ENCODE peak calls at places on chromosomes 4 and X, in ten cellular contexts. L is stimulated activated naive CD8-positive, alpha-beta T cell treated with anti-CD3 and anti-CD28 coated beads, Interleukin-15, Interleukin-2, amounts not matched to agents 100 U/mL and 50 U/mL, for 24 hours; K is activated naive CD4-positive, alpha-beta T cell treated with Interleukin-2 at 50 U/mL for 16 hours; U is iPS-NIHi11; P is H7; F is stimulated activated CD4-positive, alpha-beta T cell treated with anti-CD3 and anti-CD28 coated beads, Interleukin-12 subunit alpha, Interleukin-12 subunit beta, amount 100 ng/mL, for 4 hours; A is M059J; N is SHP77; M is neural progenitor cell; J is RWPE1. W is an unnamed sample.

GRCh38 chr4:69497081-69497480 is 1.4 kb upstream of the UGT2B4 start:
- DNase-seq in K (no peak), M (no peak), P (no peak), J (no peak), U (no peak), F (no peak), N (no peak), L (no peak), A (peak; percentile 85), W (no peak)

GRCh38 chr4:104015680-104016079 is 295.9 kb upstream of the TACR3 start:
- DNase-seq in N (no peak), U (no peak), J (no peak), L (no peak), A (no peak), P (no peak), K (no peak), F (no peak), M (peak; percentile 47), W (no peak)

GRCh38 chr4:158809611-158810486 is 41.0 kb downstream of the FNIP2 start:
- DNase-seq in K (no peak), A (peak; percentile 93), M (no peak), L (no peak), U (no peak), F (no peak), J (no peak), P (no peak), N (no peak), W (no peak)

GRCh38 chrX:40108084-40108958 is 10.6 kb upstream of the BCOR start:
- DNase-seq in F (no peak), K (no peak), M (peak; percentile 76), A (peak; percentile 82), J (no peak), U (no peak), L (no peak), P (peak; percentile 86), N (no peak), W (no peak)

GRCh38 chr4:48058620-48059530 is 42.3 kb downstream of the NIPAL1 start:
- DNase-seq in F (no peak), P (no peak), U (no peak), K (no peak), A (no peak), L (no peak), N (no peak), M (no peak), J (no peak), W (no peak)

GRCh38 chr4:19756661-19757060 is 495.0 kb upstream of the SLIT2 start:
- DNase-seq in M (no peak), P (no peak), U (no peak), L (no peak), F (no peak), J (no peak), N (no peak), A (no peak), K (no peak), W (no peak)

GRCh38 chr4:72446353-72447055 is 122.5 kb downstream of the ADAMTS3 start:
- DNase-seq in P (no peak), L (no peak), A (no peak), J (no peak), K (no peak), N (no peak), F (no peak), U (no peak), M (no peak), W (no peak)

GRCh38 chrX:13077168-13077567 is 32.7 kb upstream of the FAM9C start:
- DNase-seq in P (no peak), U (no peak), F (no peak), N (no peak), L (no peak), K (peak; percentile 37), M (no peak), A (peak; percentile 79), J (no peak), W (no peak)

GRCh38 chrX:41526268-41526667 is 79.1 kb downstream of the NYX start:
- DNase-seq in P (no peak), A (peak; percentile 14), J (no peak), K (no peak), F (no peak), N (no peak), L (no peak), U (no peak), M (no peak), W (no peak)

GRCh38 chrX:39900788-39901170 is 197.0 kb downstream of the BCOR start:
- DNase-seq in K (no peak), U (peak; percentile 23), L (no peak), M (peak; percentile 36), N (no peak), A (no peak), P (peak; percentile 74), J (no peak), F (no peak), W (no peak)

GRCh38 chrX:97057349-97057909 is 173.7 kb downstream of the RPA4 start:
- DNase-seq in M (no peak), U (peak; percentile 3), K (no peak), J (no peak), L (no peak), N (peak; percentile 39), A (peak; percentile 1), F (no peak), P (no peak), W (peak; percentile 49)

GRCh38 chr4:189021831-189022230 is 882.6 kb downstream of the TRIML1 start:
- DNase-seq in P (peak; percentile 20), M (peak; percentile 16), K (no peak), U (peak; percentile 41), F (no peak), A (peak; percentile 73), J (no peak), N (no peak), L (no peak), W (no peak)

GRCh38 chr4:156496797-156497196 is 474.8 kb downstream of the PDGFC start:
- DNase-seq in M (no peak), P (no peak), J (no peak), F (no peak), A (peak; percentile 90), N (no peak), U (no peak), K (no peak), L (no peak), W (no peak)

GRCh38 chrX:136047969-136048368 is 62.7 kb downstream of the SLC9A6 start:
- DNase-seq in M (no peak), P (no peak), J (no peak), K (no peak), U (no peak), L (no peak), A (peak; percentile 50), F (no peak), N (no peak), W (no peak)

GRCh38 chr4:110046588-110047049 is 133.9 kb downstream of the EGF start:
- DNase-seq in N (no peak), M (no peak), U (no peak), L (no peak), P (no peak), A (no peak), K (no peak), F (no peak), J (no peak), W (no peak)

GRCh38 chrX:153626863-153627674 is 19.9 kb upstream of the DUSP9 start:
- DNase-seq in N (no peak), J (no peak), K (no peak), P (peak; percentile 26), F (no peak), M (no peak), U (no peak), A (no peak), L (no peak), W (no peak)

GRCh38 chr4:165328708-165329107 is 1.2 kb downstream of the MSMO1 start:
- DNase-seq in L (no peak), K (no peak), J (no peak), F (no peak), P (no peak), M (peak; percentile 18), U (no peak), A (no peak), N (no peak), W (no peak)

GRCh38 chr4:150583287-150584197 is 1.6 kb downstream of the MAB21L2 start:
- DNase-seq in A (peak; percentile 77), K (no peak), L (no peak), U (no peak), J (no peak), F (no peak), M (peak; percentile 70), P (peak; percentile 51), N (no peak), W (no peak)

W was measured in NCI-H774.